ENCODE peak calls at places on chromosomes 3 and 15, in seven cellular contexts. Z is SK-N-SH, W is HCT116, R is H1, B is HepG2, E is K562, S is GM12878. J is an unnamed sample.

GRCh38 chr3:79139395-79140060 is 628.3 kb downstream of the ROBO1 start:
- DNase-seq in Z (no peak), W (no peak), R (no peak), B (no peak), E (no peak), S (no peak), J (no peak)

GRCh38 chr15:26767169-26767670 is 5.6 kb downstream of the GABRB3 start:
- DNase-seq in Z (peak), W (no peak), R (peak), B (no peak), E (no peak), S (no peak), J (no peak)

GRCh38 chr15:38323895-38324294 is 71.3 kb downstream of the SPRED1 start:
- DNase-seq in Z (no peak), W (no peak), R (no peak), B (no peak), E (no peak), S (no peak), J (no peak)

GRCh38 chr15:60679256-60679655 is 200.3 kb upstream of the ICE2 start:
- DNase-seq in Z (no peak), W (no peak), R (no peak), B (no peak), E (no peak), S (no peak), J (no peak)

GRCh38 chr15:28921336-28921735 is 35.6 kb downstream of the APBA2 start:
- DNase-seq in Z (no peak), W (no peak), R (no peak), B (no peak), E (no peak), S (no peak), J (no peak)

GRCh38 chr15:79529441-79529840 is 97.3 kb downstream of the MINAR1 start:
- DNase-seq in Z (no peak), W (no peak), R (no peak), B (no peak), E (no peak), S (no peak), J (no peak)

GRCh38 chr3:18443670-18444596 is 18.8 kb upstream of the SATB1 start:
- DNase-seq in Z (peak), W (no peak), R (peak), B (no peak), E (no peak), S (no peak), J (no peak)

GRCh38 chr3:143237036-143237688 is 117.6 kb downstream of the CHST2 start:
- DNase-seq in Z (no peak), W (no peak), R (no peak), B (no peak), E (no peak), S (no peak), J (no peak)

GRCh38 chr3:12042638-12043037 is 38.5 kb downstream of the SYN2 start:
- DNase-seq in Z (no peak), W (no peak), R (no peak), B (no peak), E (no peak), S (no peak), J (no peak)

GRCh38 chr3:50146316-50146901 is 8.7 kb upstream of the SEMA3F start:
- DNase-seq in Z (no peak), W (no peak), R (no peak), B (no peak), E (no peak), S (no peak), J (no peak)

GRCh38 chr3:126955004-126955790 is 27.7 kb upstream of the PLXNA1 start:
- DNase-seq in Z (no peak), W (no peak), R (no peak), B (no peak), E (no peak), S (peak), J (no peak)

GRCh38 chr3:126956361-126956760 is 26.6 kb upstream of the PLXNA1 start:
- DNase-seq in Z (no peak), W (no peak), R (no peak), B (no peak), E (no peak), S (no peak), J (no peak)

GRCh38 chr3:126952983-126953660 is 29.8 kb upstream of the PLXNA1 start:
- DNase-seq in Z (no peak), W (no peak), R (no peak), B (no peak), E (no peak), S (no peak), J (no peak)

GRCh38 chr3:126952261-126952982 is 30.5 kb upstream of the PLXNA1 start:
- DNase-seq in Z (no peak), W (no peak), R (no peak), B (no peak), E (no peak), S (no peak), J (no peak)

DNA sequence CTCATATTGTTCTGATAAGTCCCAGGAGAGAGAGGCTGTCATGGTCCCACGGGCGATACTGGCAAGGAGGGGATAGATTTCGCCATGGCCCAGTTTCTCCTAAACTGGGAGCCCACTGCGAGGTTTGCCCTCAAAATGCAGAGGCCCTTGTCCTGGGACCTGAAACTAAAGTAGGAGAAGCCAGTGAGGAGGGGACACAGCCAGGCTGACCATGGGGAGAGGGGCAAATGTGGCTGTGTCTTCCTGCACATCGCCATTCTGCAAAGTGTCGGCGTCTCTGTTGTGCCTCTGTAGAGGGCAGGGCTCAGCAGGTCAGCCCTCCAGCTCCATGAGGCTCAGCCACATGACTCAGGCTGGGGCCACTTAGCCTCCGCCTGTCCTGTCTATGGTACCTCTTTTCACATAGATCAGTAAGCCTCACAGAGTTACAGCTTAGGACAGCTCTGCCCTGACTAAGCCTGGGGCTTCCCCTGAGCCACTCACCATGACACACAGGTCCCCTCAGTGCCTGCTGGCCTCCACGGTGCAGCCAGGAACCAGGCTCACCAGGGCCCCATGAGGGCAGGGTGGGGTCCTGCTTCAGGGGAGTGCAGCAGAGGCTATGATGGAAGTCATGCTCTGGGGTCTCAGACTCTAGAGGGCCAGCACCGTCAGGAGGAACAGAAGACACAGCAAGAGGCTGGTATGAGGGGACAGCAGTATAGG is 28.6 kb upstream of the PLXNA1 start:
- DNase-seq in Z (no peak), W (no peak), R (no peak), B (no peak), E (no peak), S (no peak), J (no peak)
- H3K4me3 ChIP-seq in Z (no peak), W (no peak), R (no peak), B (no peak), E (no peak), S (no peak), J (no peak)

GRCh38 chr3:181302960-181303359 is 313.4 kb upstream of the DNAJC19 start:
- DNase-seq in Z (no peak), W (no peak), R (no peak), B (no peak), E (no peak), S (no peak), J (no peak)
- TF ChIP-seq SIN3A in Z (no peak), W (no peak), R (no peak), B (no peak), E (no peak), S (no peak), J (no peak)

GRCh38 chr3:172163320-172163719 is 123.9 kb downstream of the FNDC3B start:
- DNase-seq in Z (no peak), W (no peak), R (no peak), B (no peak), E (no peak), S (no peak), J (no peak)
- H3K27ac ChIP-seq in Z (no peak), W (no peak), R (no peak), B (no peak), E (no peak), S (no peak), J (peak)

GRCh38 chr3:127083778-127084355 is 101.0 kb downstream of the PLXNA1 start:
- DNase-seq in Z (no peak), W (no peak), R (no peak), B (no peak), E (no peak), S (no peak), J (no peak)

GRCh38 chr3:127087441-127087840 is 104.5 kb downstream of the PLXNA1 start:
- DNase-seq in Z (no peak), W (no peak), R (no peak), B (no peak), E (no peak), S (no peak), J (no peak)

GRCh38 chr3:127082066-127082465 is 99.2 kb downstream of the PLXNA1 start:
- DNase-seq in Z (no peak), W (no peak), R (no peak), B (no peak), E (no peak), S (no peak), J (no peak)

GRCh38 chr3:127085576-127085975 is 102.7 kb downstream of the PLXNA1 start:
- DNase-seq in Z (no peak), W (no peak), R (no peak), B (no peak), E (no peak), S (no peak), J (no peak)

GRCh38 chr3:127084401-127084990 is 101.6 kb downstream of the PLXNA1 start:
- DNase-seq in Z (no peak), W (no peak), R (no peak), B (no peak), E (no peak), S (no peak), J (no peak)
- H3K4me3 ChIP-seq in Z (no peak), W (no peak), R (no peak), B (no peak), E (no peak), S (no peak), J (no peak)

DNA sequence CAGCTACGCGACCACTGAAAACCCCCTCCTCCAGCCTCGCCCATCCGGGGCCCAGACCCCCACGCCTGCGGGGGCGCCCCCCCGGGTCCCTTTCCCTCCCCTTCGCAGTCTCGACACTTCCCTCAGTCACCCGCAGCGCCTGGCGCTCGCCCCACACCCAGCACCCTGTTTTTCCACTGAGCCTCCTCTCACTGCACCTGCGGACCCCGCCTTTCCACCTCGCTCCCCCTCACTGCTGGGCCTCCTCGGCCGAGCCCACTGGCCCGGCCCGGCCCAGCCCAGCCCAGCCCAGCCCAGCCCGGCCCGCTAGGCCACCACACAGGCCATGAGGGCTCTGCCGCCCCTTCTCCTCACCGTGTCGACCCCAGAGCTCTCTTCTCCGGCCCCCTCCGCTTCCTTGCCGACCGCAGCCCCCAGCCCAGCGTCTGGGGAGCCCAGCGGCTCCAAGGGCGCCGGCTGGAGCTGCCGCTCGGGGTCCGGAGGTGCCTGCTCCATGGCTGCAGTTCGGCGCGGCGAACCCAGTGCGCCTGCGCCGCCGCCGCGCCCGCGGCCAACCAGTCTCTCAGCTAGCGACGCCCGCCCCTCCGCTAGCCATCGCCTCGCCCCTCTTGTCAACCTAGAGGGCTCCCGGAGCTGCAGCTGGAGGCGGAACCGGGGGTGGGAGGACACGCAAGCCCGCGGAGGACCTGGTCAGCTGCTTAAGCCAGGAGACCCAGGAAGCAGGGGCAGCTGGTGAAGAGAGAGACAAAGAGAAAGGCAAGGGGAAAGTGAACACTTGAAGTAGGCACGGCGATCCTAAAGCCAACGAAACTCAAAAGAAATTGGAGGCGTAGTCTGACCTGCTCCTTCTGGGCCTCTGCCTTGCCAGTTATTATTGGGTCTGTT is at the start of gene SNX4:
- DNase-seq in Z (peak), W (peak), R (peak), B (peak), E (peak), S (peak), J (peak)
- TF ChIP-seq SIN3A in Z (peak), W (peak), R (peak), B (peak), E (peak), S (peak), J (peak)

J was measured in Panc1.